ENCODE peak calls at places on chromosomes 13 and 19, in nine cellular contexts. Z is activated CD8-positive, alpha-beta T cell treated with anti-CD3 and anti-CD28 coated beads for 36 hours; J is dorsolateral prefrontal cortex; Y is astrocyte; E is A673; P is breast epithelium; C is cardiac muscle cell; F is endothelial cell; S is HepG2. I is an unnamed sample.

GRCh38 chr13:79483302-79483701 is 2.3 kb downstream of the NDFIP2 start:
- DNase-seq in Z (no peak), J (no peak), Y (peak), E (no peak), P (no peak), C (no peak), F (no peak), S (no peak), I (no peak)

GRCh38 chr19:15091918-15092753 is 10.1 kb downstream of the OR1I1 start:
- DNase-seq in Z (peak), J (no peak), Y (peak), E (peak), P (no peak), C (peak), F (peak), S (peak), I (no peak)

GRCh38 chr13:27658569-27658968 is 36.9 kb downstream of the POLR1D start:
- DNase-seq in Z (no peak), J (no peak), Y (peak), E (peak), P (no peak), C (no peak), F (no peak), S (no peak), I (no peak)

GRCh38 chr13:97140611-97141010 is 81.5 kb upstream of the MBNL2 start:
- DNase-seq in Z (no peak), J (no peak), Y (no peak), E (no peak), P (no peak), C (no peak), F (no peak), S (no peak), I (no peak)

GRCh38 chr19:38003427-38004099 is 96.6 kb downstream of the SIPA1L3 start:
- DNase-seq in Z (peak), J (peak), Y (peak), E (peak), P (peak), C (peak), F (peak), S (no peak), I (peak)

GRCh38 chr19:49057636-49058234 is at the start of gene CGB7:
- DNase-seq in Z (peak), J (no peak), Y (peak), E (peak), P (peak), C (peak), F (peak), S (peak), I (peak)

GRCh38 chr19:23286477-23286876 is 36.3 kb upstream of the ZNF724 start:
- DNase-seq in Z (peak), J (no peak), Y (no peak), E (no peak), P (no peak), C (no peak), F (no peak), S (no peak), I (no peak)

GRCh38 chr13:74210693-74211393 is 76.6 kb upstream of the KLF12 start:
- DNase-seq in Z (no peak), J (no peak), Y (peak), E (peak), P (no peak), C (peak), F (no peak), S (no peak), I (peak)

GRCh38 chr13:105773887-105774538 is 761.4 kb downstream of the EFNB2 start:
- DNase-seq in Z (no peak), J (no peak), Y (peak), E (peak), P (no peak), C (no peak), F (no peak), S (peak), I (no peak)

GRCh38 chr13:50463662-50464061 is 379.8 kb downstream of the DLEU7 start:
- DNase-seq in Z (no peak), J (no peak), Y (no peak), E (peak), P (no peak), C (no peak), F (no peak), S (no peak), I (no peak)

GRCh38 chr13:71625694-71626093 is 241.3 kb downstream of the DACH1 start:
- DNase-seq in Z (no peak), J (no peak), Y (peak), E (peak), P (no peak), C (no peak), F (no peak), S (no peak), I (no peak)

GRCh38 chr13:73417012-73417615 is 358.3 kb downstream of the KLF5 start:
- DNase-seq in Z (no peak), J (no peak), Y (no peak), E (peak), P (no peak), C (no peak), F (no peak), S (peak), I (no peak)

GRCh38 chr13:95676100-95676774 is 702 bp upstream of the DNAJC3 start:
- DNase-seq in Z (peak), J (no peak), Y (peak), E (peak), P (peak), C (no peak), F (peak), S (peak), I (no peak)

GRCh38 chr19:45884682-45885555 is 1.0 kb downstream of the IRF2BP1 start:
- DNase-seq in Z (peak), J (no peak), Y (no peak), E (no peak), P (peak), C (peak), F (no peak), S (no peak), I (peak)

GRCh38 chr13:110771194-110771593 is 57.7 kb downstream of the ING1 start:
- DNase-seq in Z (peak), J (no peak), Y (no peak), E (peak), P (no peak), C (no peak), F (no peak), S (no peak), I (no peak)

GRCh38 chr13:30388401-30389283 is 33.7 kb upstream of the UBE2L5 start:
- DNase-seq in Z (no peak), J (no peak), Y (no peak), E (no peak), P (peak), C (no peak), F (peak), S (no peak), I (no peak)

GRCh38 chr13:107834717-107835116 is 380.6 kb downstream of the LIG4 start:
- DNase-seq in Z (no peak), J (no peak), Y (peak), E (no peak), P (no peak), C (no peak), F (no peak), S (no peak), I (no peak)

GRCh38 chr13:44439615-44440014 is 66.0 kb downstream of the SERP2 start:
- DNase-seq in Z (no peak), J (no peak), Y (no peak), E (no peak), P (no peak), C (peak), F (no peak), S (no peak), I (no peak)

DNA sequence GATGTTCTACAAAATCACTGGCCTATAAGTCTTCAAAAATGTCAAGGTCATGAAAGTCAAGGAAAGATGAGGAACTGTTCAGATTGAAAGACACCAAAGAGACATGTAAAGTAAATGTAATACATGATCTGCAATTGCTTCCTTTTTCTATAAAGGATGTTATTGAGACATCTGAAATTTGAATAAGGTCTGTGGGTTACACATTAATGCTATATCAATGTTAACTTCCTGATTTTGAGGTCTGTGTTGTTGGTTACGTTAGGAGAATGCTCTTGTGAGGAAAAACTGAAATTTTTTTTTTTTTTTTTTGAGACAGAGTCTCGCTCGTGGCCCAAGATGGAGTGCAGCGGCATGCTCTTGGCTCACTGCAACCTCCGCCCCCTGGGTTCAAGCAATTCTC is 197.4 kb downstream of the RGCC start:
- DNase-seq in Z (no peak), J (no peak), Y (no peak), E (no peak), P (no peak), C (no peak), F (no peak), S (no peak), I (no peak)
- TF ChIP-seq CTCF in Z (no peak), J (no peak), Y (no peak), E (no peak), P (no peak), C (no peak), F (no peak), S (no peak), I (no peak)

DNA sequence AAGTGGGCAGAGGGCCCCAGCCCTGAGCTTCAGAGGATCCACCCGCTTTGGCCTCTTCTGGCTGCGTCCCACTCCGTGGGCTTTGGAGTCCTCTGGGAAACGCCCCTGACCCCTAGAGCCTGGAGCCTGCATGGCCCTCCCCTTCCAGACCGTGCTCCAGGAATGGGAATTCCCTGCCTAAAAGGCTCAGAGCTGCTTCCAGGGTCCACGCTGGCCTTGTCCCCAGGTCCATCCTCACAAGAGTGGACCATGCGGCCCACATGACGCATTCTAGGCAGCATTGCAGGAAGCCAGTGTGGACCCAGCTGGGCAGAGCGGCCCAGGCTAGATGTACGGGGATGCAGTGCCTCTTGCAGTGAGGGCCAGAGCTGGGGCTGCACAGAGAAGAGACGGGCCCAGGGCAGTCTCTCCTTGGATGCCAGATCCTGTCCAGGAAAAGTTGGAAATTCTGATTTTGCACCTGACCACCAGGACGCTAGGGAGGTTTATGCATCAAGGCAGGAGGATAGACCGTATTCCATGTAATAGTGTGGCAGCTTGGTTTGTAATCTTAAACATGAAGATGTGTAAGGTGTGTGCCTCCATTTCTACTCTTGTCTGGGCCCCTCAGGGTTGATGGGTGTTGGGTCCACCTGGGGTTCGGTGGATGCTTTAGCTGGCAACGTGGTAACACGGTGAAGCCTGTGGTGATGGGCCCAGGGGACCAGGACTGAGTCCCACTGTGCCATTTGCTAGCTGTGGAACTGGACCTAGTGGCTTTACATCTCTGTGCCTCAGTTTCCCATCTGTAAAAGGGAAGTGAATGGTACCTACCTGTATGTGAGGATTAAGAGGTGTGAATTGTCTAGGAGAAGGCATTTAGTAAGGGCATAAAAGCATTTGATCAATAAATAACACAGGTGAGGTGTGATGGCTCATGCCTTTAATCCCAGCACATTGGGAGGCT is 14.8 kb upstream of the FXYD3 start:
- DNase-seq in Z (no peak), J (no peak), Y (no peak), E (no peak), P (no peak), C (no peak), F (no peak), S (no peak), I (no peak)
- TF ChIP-seq CTCF in Z (no peak), J (no peak), Y (no peak), E (no peak), P (no peak), C (no peak), F (no peak), S (peak), I (no peak)

GRCh38 chr13:33526718-33527117 is 241.2 kb upstream of the STARD13 start:
- DNase-seq in Z (no peak), J (no peak), Y (no peak), E (no peak), P (no peak), C (no peak), F (no peak), S (no peak), I (no peak)
- TF ChIP-seq CTCF in Z (no peak), J (no peak), Y (no peak), E (no peak), P (no peak), C (no peak), F (no peak), S (no peak), I (no peak)

DNA sequence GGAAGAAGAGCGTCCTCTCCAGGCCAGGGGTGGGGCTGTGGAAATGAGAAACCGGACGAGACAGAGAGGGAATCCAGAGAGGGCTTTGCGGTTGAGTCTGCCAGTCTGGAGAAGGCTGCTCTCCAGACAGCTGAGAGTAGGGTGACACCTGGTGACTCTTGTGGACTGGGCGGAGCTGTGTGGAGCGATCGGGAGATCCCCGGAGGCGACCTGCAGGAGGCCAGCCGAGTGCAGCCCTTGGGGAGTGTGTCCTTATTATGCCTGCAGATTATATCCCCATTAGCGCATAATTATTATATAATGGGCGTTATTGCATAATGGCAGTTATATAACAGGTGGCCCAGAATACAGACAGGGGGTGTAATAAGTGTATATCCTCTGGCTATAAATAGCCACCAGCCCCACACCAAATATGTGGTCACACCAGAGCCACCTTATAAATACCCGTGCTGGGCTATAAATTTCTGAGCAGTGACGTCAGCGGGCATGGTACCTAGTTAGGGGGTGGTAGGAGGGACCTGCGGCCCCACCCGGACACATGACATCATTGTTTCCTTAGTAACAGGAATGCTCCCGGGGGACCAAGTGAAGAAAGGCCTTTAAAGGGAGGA is 41.2 kb downstream of the NFIX start:
- DNase-seq in Z (no peak), J (no peak), Y (peak), E (peak), P (peak), C (no peak), F (no peak), S (no peak), I (no peak)
- TF ChIP-seq CTCF in Z (no peak), J (no peak), Y (no peak), E (peak), P (no peak), C (no peak), F (no peak), S (peak), I (no peak)

GRCh38 chr19:4448147-4448985 is 9.2 kb downstream of the UBXN6 start:
- DNase-seq in Z (no peak), J (no peak), Y (no peak), E (no peak), P (no peak), C (no peak), F (no peak), S (no peak), I (no peak)
- TF ChIP-seq CTCF in Z (no peak), J (no peak), Y (no peak), E (no peak), P (no peak), C (no peak), F (no peak), S (no peak), I (no peak)

DNA sequence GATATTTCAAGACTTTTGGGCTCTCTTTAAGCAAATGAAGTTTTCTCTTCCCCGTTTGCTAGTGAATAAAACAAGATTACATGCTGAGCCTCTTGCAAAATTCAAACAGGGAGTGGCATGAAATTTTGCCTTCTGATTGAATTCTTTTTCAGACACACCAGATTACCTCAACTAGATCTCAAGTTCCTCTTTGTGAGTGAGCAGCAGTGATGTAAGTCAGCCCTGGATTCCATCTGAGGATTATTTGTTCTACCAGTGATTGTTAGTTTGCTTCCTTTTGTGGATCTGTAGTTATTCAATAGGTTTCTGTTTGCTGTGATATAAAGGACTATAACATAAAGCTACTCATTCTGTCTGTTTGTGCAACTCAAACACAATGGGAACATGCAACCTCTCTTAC is 407.8 kb downstream of the LMO7 start:
- DNase-seq in Z (no peak), J (no peak), Y (no peak), E (no peak), P (no peak), C (no peak), F (no peak), S (no peak), I (no peak)
- TF ChIP-seq CTCF in Z (no peak), J (no peak), Y (no peak), E (no peak), P (no peak), C (no peak), F (no peak), S (no peak), I (no peak)